ENCODE peak calls at places on chromosomes 2 and 18, in six cellular contexts. N is MM.1S, U is A549, H is left lung, M is dorsolateral prefrontal cortex, E is tibial nerve. G is an unnamed sample.

GRCh38 chr2:16973586-16974274 is 308.1 kb upstream of the CYRIA start:
- DNase-seq in N (no peak), U (no peak), H (no peak), M (no peak), E (no peak), G (no peak)

GRCh38 chr2:158269143-158269542 is 167.5 kb downstream of the UPP2 start:
- DNase-seq in N (no peak), U (no peak), H (no peak), M (no peak), E (no peak), G (no peak)

GRCh38 chr2:61634512-61634911 is 96.4 kb upstream of the XPO1 start:
- DNase-seq in N (no peak), U (no peak), H (no peak), M (no peak), E (no peak), G (no peak)

GRCh38 chr2:158325031-158325781 is 131.3 kb downstream of the CCDC148 start:
- DNase-seq in N (no peak), U (no peak), H (no peak), M (no peak), E (no peak), G (no peak)

GRCh38 chr2:169509955-169510354 is 453 bp downstream of the KLHL41 start:
- DNase-seq in N (no peak), U (no peak), H (no peak), M (no peak), E (no peak), G (no peak)

GRCh38 chr2:122706757-122707223 is 951.3 kb downstream of the TSN start:
- DNase-seq in N (no peak), U (no peak), H (no peak), M (no peak), E (no peak), G (no peak)

GRCh38 chr2:172280820-172281454 is 146.4 kb upstream of the ITGA6 start:
- DNase-seq in N (no peak), U (no peak), H (peak; percentile 62), M (no peak), E (no peak), G (no peak)

GRCh38 chr2:54061272-54061671 is 54.1 kb upstream of the ACYP2 start:
- DNase-seq in N (peak; percentile 72), U (no peak), H (no peak), M (no peak), E (no peak), G (no peak)

GRCh38 chr2:5539281-5540211 is 152.6 kb upstream of the SOX11 start:
- DNase-seq in N (no peak), U (no peak), H (no peak), M (no peak), E (no peak), G (no peak)

GRCh38 chr2:232372231-232373208 is 6.0 kb upstream of the ALPP start:
- DNase-seq in N (no peak), U (no peak), H (peak; percentile 10), M (peak; percentile 26), E (no peak), G (peak; percentile 33)

GRCh38 chr18:56168049-56168781 is 470.2 kb downstream of the TXNL1 start:
- DNase-seq in N (no peak), U (no peak), H (no peak), M (no peak), E (no peak), G (no peak)

GRCh38 chr2:27164960-27165763 is 16.4 kb downstream of the TCF23 start:
- DNase-seq in N (peak; percentile 82), U (no peak), H (no peak), M (no peak), E (no peak), G (no peak)

GRCh38 chr2:163213699-163214098 is 375.1 kb upstream of the KCNH7 start:
- DNase-seq in N (peak; percentile 20), U (no peak), H (no peak), M (no peak), E (no peak), G (no peak)

GRCh38 chr2:96163768-96164429 is 18.7 kb upstream of the DUSP2 start:
- DNase-seq in N (no peak), U (no peak), H (no peak), M (no peak), E (no peak), G (no peak)

GRCh38 chr18:3615374-3615773 is 165.4 kb downstream of the TGIF1 start:
- DNase-seq in N (no peak), U (no peak), H (no peak), M (no peak), E (no peak), G (no peak)

GRCh38 chr2:221204699-221205098 is 367.4 kb downstream of the EPHA4 start:
- DNase-seq in N (no peak), U (no peak), H (no peak), M (no peak), E (no peak), G (no peak)

GRCh38 chr18:10401489-10401888 is 52.9 kb upstream of the APCDD1 start:
- DNase-seq in N (no peak), U (no peak), H (no peak), M (no peak), E (no peak), G (no peak)

GRCh38 chr2:54497738-54498680 is 41.9 kb downstream of the SPTBN1 start:
- DNase-seq in N (no peak), U (no peak), H (no peak), M (no peak), E (no peak), G (no peak)

GRCh38 chr2:18861951-18862350 is 272.6 kb upstream of the NT5C1B start:
- DNase-seq in N (no peak), U (no peak), H (no peak), M (no peak), E (no peak), G (no peak)

GRCh38 chr2:195322324-195322723 is 334.7 kb upstream of the SLC39A10 start:
- DNase-seq in N (no peak), U (peak; percentile 5), H (no peak), M (no peak), E (no peak), G (no peak)

GRCh38 chr2:168583710-168584521 is 127.8 kb downstream of the CERS6 start:
- DNase-seq in N (no peak), U (no peak), H (no peak), M (no peak), E (no peak), G (no peak)

GRCh38 chr2:219409619-219410018 is 8.6 kb upstream of the DES start:
- DNase-seq in N (no peak), U (no peak), H (no peak), M (no peak), E (no peak), G (no peak)

GRCh38 chr2:124524155-124524910 is 499.2 kb downstream of the CNTNAP5 start:
- DNase-seq in N (no peak), U (no peak), H (no peak), M (peak; percentile 46), E (no peak), G (no peak)

GRCh38 chr2:124533226-124533954 is 508.3 kb downstream of the CNTNAP5 start:
- DNase-seq in N (no peak), U (no peak), H (no peak), M (no peak), E (no peak), G (no peak)

GRCh38 chr2:124534015-124534414 is 508.9 kb downstream of the CNTNAP5 start:
- DNase-seq in N (no peak), U (no peak), H (no peak), M (no peak), E (no peak), G (no peak)

GRCh38 chr2:124530203-124530602 is 505.1 kb downstream of the CNTNAP5 start:
- DNase-seq in N (no peak), U (no peak), H (no peak), M (no peak), E (no peak), G (no peak)
- TF ChIP-seq CTCF in N (no peak), U (no peak), H (no peak), M (no peak), E (no peak), G (no peak)

DNA sequence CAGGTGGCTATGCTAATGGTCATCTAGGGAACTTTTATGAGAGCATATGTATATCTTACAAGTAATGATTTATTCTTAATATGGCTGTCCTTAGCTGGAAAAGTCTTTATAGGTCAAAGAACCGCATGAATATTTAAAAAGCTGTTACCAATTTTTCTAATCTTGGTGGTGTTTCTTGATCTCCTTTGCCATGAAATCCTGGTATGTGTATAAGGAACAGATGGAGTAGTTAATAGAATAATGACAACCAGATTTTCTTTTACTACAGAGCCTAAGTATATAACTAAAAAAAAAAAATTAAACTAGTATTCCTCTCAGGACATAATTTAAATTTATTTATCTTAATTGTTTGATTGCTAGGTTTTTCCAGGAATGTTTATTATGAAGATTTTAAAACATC is 74.5 kb downstream of the RHBDD1 start:
- DNase-seq in N (no peak), U (no peak), H (no peak), M (no peak), E (no peak), G (no peak)
- TF ChIP-seq CTCF in N (no peak), U (no peak), H (no peak), M (no peak), E (no peak), G (no peak)

GRCh38 chr2:216665240-216665639 is 30.1 kb downstream of the IGFBP5 start:
- DNase-seq in N (no peak), U (no peak), H (no peak), M (no peak), E (peak; percentile 28), G (no peak)

GRCh38 chr2:216663106-216663505 is 29.9 kb downstream of the IGFBP2 start:
- DNase-seq in N (no peak), U (no peak), H (no peak), M (no peak), E (no peak), G (no peak)

GRCh38 chr2:216663846-216664245 is 30.6 kb downstream of the IGFBP2 start:
- DNase-seq in N (no peak), U (no peak), H (no peak), M (no peak), E (no peak), G (no peak)

GRCh38 chr2:216665717-216666116 is 29.6 kb downstream of the IGFBP5 start:
- DNase-seq in N (no peak), U (no peak), H (no peak), M (no peak), E (no peak), G (no peak)

GRCh38 chr2:216664593-216665034 is 30.7 kb downstream of the IGFBP5 start:
- DNase-seq in N (no peak), U (no peak), H (no peak), M (no peak), E (no peak), G (no peak)
- TF ChIP-seq CTCF in N (no peak), U (no peak), H (no peak), M (no peak), E (no peak), G (peak; percentile 31)

GRCh38 chr2:217893440-217893839 is 109.4 kb downstream of the TNS1 start:
- DNase-seq in N (no peak), U (no peak), H (no peak), M (no peak), E (no peak), G (no peak)

GRCh38 chr2:217889656-217890055 is 113.1 kb downstream of the TNS1 start:
- DNase-seq in N (no peak), U (no peak), H (no peak), M (no peak), E (no peak), G (no peak)

GRCh38 chr2:217892560-217892959 is 110.2 kb downstream of the TNS1 start:
- DNase-seq in N (no peak), U (no peak), H (no peak), M (no peak), E (no peak), G (no peak)

GRCh38 chr2:217887841-217888665 is 114.7 kb downstream of the TNS1 start:
- DNase-seq in N (no peak), U (no peak), H (no peak), M (no peak), E (no peak), G (no peak)

GRCh38 chr2:217890445-217890844 is 112.3 kb downstream of the TNS1 start:
- DNase-seq in N (no peak), U (peak; percentile 21), H (no peak), M (no peak), E (no peak), G (no peak)
- TF ChIP-seq CTCF in N (no peak), U (peak; percentile 27), H (peak; percentile 16), M (peak; percentile 45), E (peak; percentile 34), G (peak; percentile 57)